ENCODE peak calls at places on chromosome 15, in six cellular contexts. T is T-helper 1 cell; E is EH; N is pancreas; O is activated T-cell treated with anti-CD3 and anti-CD28 coated beads, Interleukin-2, amount 50 U/mL, for 72 hours; S is pons. C is an unnamed sample.

GRCh38 chr15:80779658-80780415 is 667 bp downstream of the CEMIP start:
- DNase-seq in T (no peak), E (peak), N (no peak), O (no peak), S (no peak), C (no peak)

GRCh38 chr15:52822475-52822874 is 32.3 kb upstream of the ONECUT1 start:
- DNase-seq in T (no peak), E (no peak), N (no peak), O (no peak), S (no peak), C (no peak)

GRCh38 chr15:91915576-91915975 is 62.1 kb downstream of the SLCO3A1 start:
- DNase-seq in T (no peak), E (no peak), N (no peak), O (no peak), S (no peak), C (no peak)

GRCh38 chr15:83739629-83740028 is 85.7 kb downstream of the ADAMTSL3 start:
- DNase-seq in T (no peak), E (no peak), N (no peak), O (no peak), S (no peak), C (no peak)

GRCh38 chr15:91380114-91380513 is 280.1 kb downstream of the SV2B start:
- DNase-seq in T (no peak), E (no peak), N (no peak), O (no peak), S (no peak), C (no peak)

GRCh38 chr15:73989001-73989798 is 2.9 kb downstream of the STOML1 start:
- DNase-seq in T (no peak), E (peak), N (no peak), O (no peak), S (no peak), C (peak)

GRCh38 chr15:80567721-80568157 is 127.4 kb upstream of the ABHD17C start:
- DNase-seq in T (no peak), E (peak), N (peak), O (peak), S (peak), C (peak)

GRCh38 chr15:77597804-77598453 is 34.8 kb downstream of the LINGO1 start:
- DNase-seq in T (no peak), E (no peak), N (no peak), O (no peak), S (no peak), C (no peak)

GRCh38 chr15:62244762-62245161 is 79.7 kb upstream of the C2CD4B start:
- DNase-seq in T (no peak), E (no peak), N (peak), O (peak), S (no peak), C (no peak)

GRCh38 chr15:76377217-76377616 is 40.6 kb downstream of the ISL2 start:
- DNase-seq in T (no peak), E (no peak), N (no peak), O (no peak), S (no peak), C (no peak)

GRCh38 chr15:66939451-66940023 is 125.9 kb upstream of the SMAD3 start:
- DNase-seq in T (no peak), E (no peak), N (no peak), O (no peak), S (no peak), C (no peak)

GRCh38 chr15:100803158-100803440 is 76.5 kb upstream of the ALDH1A3 start:
- DNase-seq in T (no peak), E (no peak), N (no peak), O (no peak), S (no peak), C (no peak)

C was measured in foreskin fibroblast.